ENCODE peak calls at places on chromosomes 1 and 21, in nine cellular contexts. M is ovary, S is RWPE1, V is AG04450, G is OCI-LY7, J is GM10248, W is fibroblast of mammary gland, O is hepatocyte, A is prostate gland. H is an unnamed sample.

GRCh38 chr1:208910161-208910560 is 666.0 kb upstream of the PLXNA2 start:
- DNase-seq in M (no peak), S (no peak), V (no peak), G (no peak), J (no peak), W (no peak), O (no peak), A (no peak), H (no peak)

GRCh38 chr1:41504126-41505035 is 19.9 kb upstream of the EDN2 start:
- DNase-seq in M (no peak), S (peak), V (no peak), G (no peak), J (no peak), W (peak), O (peak), A (no peak), H (no peak)

GRCh38 chr1:59699227-59699847 is 115.4 kb upstream of the HOOK1 start:
- DNase-seq in M (no peak), S (peak), V (no peak), G (peak), J (peak), W (peak), O (peak), A (no peak), H (peak)

GRCh38 chr1:190540366-190540765 is 62.7 kb upstream of the BRINP3 start:
- DNase-seq in M (no peak), S (no peak), V (no peak), G (no peak), J (no peak), W (no peak), O (no peak), A (no peak), H (no peak)

GRCh38 chr1:72845342-72845741 is 563.0 kb upstream of the NEGR1 start:
- DNase-seq in M (no peak), S (no peak), V (no peak), G (no peak), J (no peak), W (peak), O (peak), A (no peak), H (no peak)

GRCh38 chr1:80153762-80154555 is 1147.4 kb upstream of the ADGRL4 start:
- DNase-seq in M (no peak), S (no peak), V (no peak), G (no peak), J (no peak), W (peak), O (no peak), A (no peak), H (no peak)

GRCh38 chr1:225514671-225515081 is 86.8 kb upstream of the LBR start:
- DNase-seq in M (no peak), S (no peak), V (no peak), G (no peak), J (no peak), W (no peak), O (no peak), A (no peak), H (no peak)

GRCh38 chr1:39925727-39926342 is 24.1 kb upstream of the MYCL start:
- DNase-seq in M (no peak), S (no peak), V (no peak), G (no peak), J (no peak), W (peak), O (no peak), A (no peak), H (no peak)

GRCh38 chr1:190475394-190476250 is 2.0 kb downstream of the BRINP3 start:
- DNase-seq in M (no peak), S (no peak), V (no peak), G (no peak), J (no peak), W (no peak), O (peak), A (no peak), H (peak)

GRCh38 chr1:99763956-99764355 is 2.5 kb downstream of the FRRS1 start:
- DNase-seq in M (no peak), S (peak), V (no peak), G (no peak), J (no peak), W (no peak), O (no peak), A (no peak), H (no peak)

GRCh38 chr1:87979079-87979478 is 650.4 kb downstream of the LMO4 start:
- DNase-seq in M (no peak), S (no peak), V (no peak), G (no peak), J (no peak), W (no peak), O (no peak), A (no peak), H (no peak)

GRCh38 chr21:28867401-28867800 is 125.3 kb downstream of the LTN1 start:
- DNase-seq in M (no peak), S (no peak), V (no peak), G (no peak), J (no peak), W (peak), O (no peak), A (no peak), H (no peak)

GRCh38 chr1:150322310-150322709 is 977 bp downstream of the PRPF3 start:
- DNase-seq in M (no peak), S (peak), V (no peak), G (no peak), J (no peak), W (peak), O (no peak), A (no peak), H (no peak)

GRCh38 chr1:212037900-212038299 is 2.4 kb downstream of the DTL start:
- DNase-seq in M (no peak), S (no peak), V (no peak), G (peak), J (no peak), W (peak), O (no peak), A (no peak), H (no peak)

GRCh38 chr1:31297273-31298247 is 728 bp downstream of the ZCCHC17 start:
- DNase-seq in M (no peak), S (peak), V (no peak), G (peak), J (no peak), W (peak), O (peak), A (no peak), H (no peak)

GRCh38 chr1:196464545-196464944 is 143.7 kb downstream of the KCNT2 start:
- DNase-seq in M (no peak), S (no peak), V (no peak), G (no peak), J (no peak), W (peak), O (no peak), A (no peak), H (peak)

GRCh38 chr1:68011786-68012375 is 38.5 kb downstream of the DIRAS3 start:
- DNase-seq in M (no peak), S (no peak), V (no peak), G (no peak), J (no peak), W (no peak), O (no peak), A (no peak), H (no peak)

GRCh38 chr1:174800221-174800791 is 199.4 kb upstream of the CACYBP start:
- DNase-seq in M (peak), S (no peak), V (no peak), G (peak), J (no peak), W (no peak), O (peak), A (peak), H (peak)

GRCh38 chr1:61518670-61519400 is 206.1 kb downstream of the TM2D1 start:
- DNase-seq in M (no peak), S (peak), V (no peak), G (no peak), J (no peak), W (peak), O (no peak), A (no peak), H (no peak)
- TF ChIP-seq CTCF in M (no peak), S (peak), V (peak), G (no peak), J (no peak), W (peak), O (no peak), A (no peak), H (no peak)

DNA sequence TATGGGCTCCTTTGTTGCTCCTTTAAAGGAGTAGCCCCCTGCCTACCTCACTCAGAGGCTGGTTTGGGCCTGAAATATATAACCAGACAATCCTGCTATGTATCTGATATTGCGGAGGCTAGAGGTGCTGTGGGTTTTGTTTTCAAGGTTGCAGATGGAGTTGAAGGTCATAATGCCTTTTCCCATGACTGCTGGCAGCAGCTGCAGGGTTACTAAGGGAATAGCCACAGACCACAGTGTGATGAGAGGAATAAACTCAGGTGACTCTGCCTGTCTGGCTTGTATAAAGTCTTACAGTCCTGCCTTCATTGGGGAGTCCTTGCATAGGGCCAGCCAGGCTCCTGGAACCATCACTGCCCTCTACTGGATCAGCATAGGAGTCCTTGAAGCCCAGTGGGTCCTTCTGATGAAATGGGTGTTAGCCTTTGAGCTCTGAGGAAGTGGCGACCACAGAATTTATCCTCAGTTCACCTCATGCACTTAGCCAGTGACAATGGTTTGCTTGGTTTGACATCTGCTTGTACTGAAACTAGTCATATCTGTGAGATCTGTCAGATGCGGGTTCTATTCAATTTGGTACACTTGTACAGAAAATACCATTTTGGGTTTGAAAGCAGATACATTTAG is 174.4 kb upstream of the HMCN1 start:
- DNase-seq in M (no peak), S (peak), V (no peak), G (peak), J (peak), W (peak), O (peak), A (peak), H (no peak)
- TF ChIP-seq CTCF in M (no peak), S (no peak), V (peak), G (peak), J (peak), W (peak), O (peak), A (no peak), H (no peak)

DNA sequence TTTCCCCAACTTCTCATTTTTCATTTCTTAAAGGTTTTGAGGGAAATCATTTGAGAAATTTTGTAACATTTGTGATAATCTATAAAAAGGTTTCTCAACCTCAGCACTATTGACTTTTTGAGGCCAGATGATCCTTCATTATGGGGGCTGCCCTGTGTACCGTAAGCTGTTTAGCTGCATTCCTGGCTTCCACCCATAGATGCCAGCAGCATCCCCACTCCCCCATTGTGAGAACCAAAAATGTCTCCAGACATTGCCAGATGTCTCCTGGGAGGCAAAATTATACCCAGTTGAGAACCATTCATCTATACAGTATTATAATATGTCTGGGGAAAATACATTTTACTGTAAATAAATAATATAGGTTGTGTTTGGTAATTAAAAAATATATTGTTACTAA is 146.0 kb downstream of the PBX1 start:
- DNase-seq in M (no peak), S (no peak), V (no peak), G (no peak), J (no peak), W (peak), O (no peak), A (no peak), H (no peak)
- TF ChIP-seq CTCF in M (no peak), S (no peak), V (peak), G (peak), J (no peak), W (peak), O (peak), A (no peak), H (peak)

GRCh38 chr1:217435159-217435558 is 195.7 kb downstream of the GPATCH2 start:
- DNase-seq in M (no peak), S (no peak), V (no peak), G (no peak), J (no peak), W (no peak), O (no peak), A (no peak), H (no peak)

GRCh38 chr1:217433664-217434063 is 197.2 kb downstream of the GPATCH2 start:
- DNase-seq in M (no peak), S (no peak), V (no peak), G (no peak), J (no peak), W (no peak), O (no peak), A (no peak), H (no peak)

GRCh38 chr1:217425528-217425927 is 205.4 kb downstream of the GPATCH2 start:
- DNase-seq in M (no peak), S (no peak), V (no peak), G (no peak), J (no peak), W (peak), O (no peak), A (no peak), H (no peak)

GRCh38 chr1:217432339-217432738 is 198.6 kb downstream of the GPATCH2 start:
- DNase-seq in M (no peak), S (no peak), V (no peak), G (no peak), J (no peak), W (no peak), O (no peak), A (no peak), H (no peak)

DNA sequence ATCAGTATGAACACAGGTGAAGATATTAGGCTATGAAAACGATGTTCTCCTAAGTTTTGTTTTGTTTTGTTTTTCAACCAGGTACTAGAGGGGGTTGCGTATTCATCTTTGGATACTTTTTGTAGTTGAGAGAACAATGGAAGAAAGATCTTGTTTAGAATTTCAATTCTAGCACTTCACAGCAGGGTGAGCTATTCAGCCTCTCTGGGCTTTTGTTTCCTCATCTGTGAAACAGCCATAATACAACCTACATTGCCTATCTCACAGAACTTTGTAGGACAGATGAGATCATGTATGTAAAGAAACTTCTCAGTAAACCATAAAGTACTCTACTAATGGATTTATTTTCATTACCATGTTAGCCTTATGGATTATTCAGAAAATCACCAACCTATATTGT is 199.5 kb downstream of the GPATCH2 start:
- DNase-seq in M (no peak), S (no peak), V (no peak), G (peak), J (no peak), W (no peak), O (no peak), A (no peak), H (no peak)
- TF ChIP-seq CTCF in M (no peak), S (no peak), V (peak), G (peak), J (no peak), W (peak), O (no peak), A (no peak), H (no peak)

GRCh38 chr1:234770031-234770795 is 160.2 kb upstream of the IRF2BP2 start:
- DNase-seq in M (no peak), S (no peak), V (no peak), G (no peak), J (no peak), W (no peak), O (peak), A (no peak), H (no peak)
- TF ChIP-seq CTCF in M (no peak), S (no peak), V (no peak), G (no peak), J (no peak), W (no peak), O (no peak), A (no peak), H (no peak)

GRCh38 chr1:117810553-117810952 is 118.9 kb downstream of the GDAP2 start:
- DNase-seq in M (no peak), S (no peak), V (no peak), G (no peak), J (no peak), W (peak), O (no peak), A (no peak), H (no peak)
- TF ChIP-seq CTCF in M (no peak), S (no peak), V (no peak), G (no peak), J (no peak), W (peak), O (no peak), A (no peak), H (no peak)

GRCh38 chr1:170663441-170664282 is at the start of gene PRRX1:
- DNase-seq in M (peak), S (no peak), V (no peak), G (no peak), J (no peak), W (peak), O (no peak), A (no peak), H (no peak)

GRCh38 chr1:170666661-170667060 is 2.7 kb downstream of the PRRX1 start:
- DNase-seq in M (no peak), S (no peak), V (no peak), G (no peak), J (no peak), W (no peak), O (no peak), A (no peak), H (peak)

GRCh38 chr1:170664283-170664827 is 424 bp downstream of the PRRX1 start:
- DNase-seq in M (peak), S (peak), V (no peak), G (no peak), J (no peak), W (no peak), O (no peak), A (no peak), H (peak)

GRCh38 chr1:170665625-170666024 is 1.7 kb downstream of the PRRX1 start:
- DNase-seq in M (no peak), S (no peak), V (no peak), G (no peak), J (no peak), W (peak), O (no peak), A (no peak), H (no peak)

DNA sequence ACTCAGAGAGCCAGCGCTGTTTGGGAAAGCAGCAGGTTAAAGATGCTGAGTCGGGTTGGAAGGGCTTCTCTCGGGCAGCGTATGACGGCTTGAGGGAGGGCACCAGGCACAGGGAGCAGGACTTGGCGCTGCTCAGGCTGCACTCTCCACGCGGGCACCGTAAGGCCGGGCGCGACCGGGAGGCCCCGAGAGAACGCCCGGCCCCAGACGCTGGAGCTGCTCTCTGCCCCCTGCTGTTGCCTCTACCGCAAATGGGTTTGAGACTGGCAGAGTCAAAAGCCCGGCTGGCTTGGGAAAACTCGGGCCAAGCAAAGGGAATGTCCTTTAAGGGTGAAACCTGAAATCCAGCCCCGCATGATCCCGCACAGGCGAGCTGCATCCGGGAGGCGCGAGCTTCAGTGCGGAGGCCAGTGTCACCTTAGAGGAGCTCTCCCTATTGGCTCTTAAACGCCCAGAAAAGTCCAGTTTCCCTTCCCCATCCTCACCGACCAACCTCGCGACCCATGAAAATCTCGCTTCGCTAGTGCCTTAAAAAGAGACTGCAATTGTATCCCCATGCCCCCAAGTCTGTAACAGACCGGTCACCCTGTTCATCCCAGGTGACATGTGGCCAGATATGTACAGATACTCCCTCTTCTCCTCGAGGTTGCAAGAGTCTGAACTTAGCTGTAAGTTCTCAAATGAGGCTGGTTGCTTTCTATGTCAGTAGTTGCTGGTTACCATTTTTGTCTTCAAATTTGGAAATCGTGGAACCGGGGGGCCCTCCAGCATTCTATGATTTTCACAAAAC is 1.1 kb downstream of the PRRX1 start:
- DNase-seq in M (peak), S (no peak), V (no peak), G (no peak), J (no peak), W (peak), O (peak), A (no peak), H (peak)
- TF ChIP-seq CTCF in M (peak), S (no peak), V (peak), G (no peak), J (no peak), W (peak), O (peak), A (no peak), H (no peak)

GRCh38 chr21:39363607-39364555 is 15.0 kb upstream of the HMGN1 start:
- DNase-seq in M (no peak), S (no peak), V (no peak), G (no peak), J (no peak), W (no peak), O (no peak), A (no peak), H (no peak)
- TF ChIP-seq CTCF in M (no peak), S (no peak), V (no peak), G (no peak), J (no peak), W (no peak), O (no peak), A (no peak), H (no peak)

DNA sequence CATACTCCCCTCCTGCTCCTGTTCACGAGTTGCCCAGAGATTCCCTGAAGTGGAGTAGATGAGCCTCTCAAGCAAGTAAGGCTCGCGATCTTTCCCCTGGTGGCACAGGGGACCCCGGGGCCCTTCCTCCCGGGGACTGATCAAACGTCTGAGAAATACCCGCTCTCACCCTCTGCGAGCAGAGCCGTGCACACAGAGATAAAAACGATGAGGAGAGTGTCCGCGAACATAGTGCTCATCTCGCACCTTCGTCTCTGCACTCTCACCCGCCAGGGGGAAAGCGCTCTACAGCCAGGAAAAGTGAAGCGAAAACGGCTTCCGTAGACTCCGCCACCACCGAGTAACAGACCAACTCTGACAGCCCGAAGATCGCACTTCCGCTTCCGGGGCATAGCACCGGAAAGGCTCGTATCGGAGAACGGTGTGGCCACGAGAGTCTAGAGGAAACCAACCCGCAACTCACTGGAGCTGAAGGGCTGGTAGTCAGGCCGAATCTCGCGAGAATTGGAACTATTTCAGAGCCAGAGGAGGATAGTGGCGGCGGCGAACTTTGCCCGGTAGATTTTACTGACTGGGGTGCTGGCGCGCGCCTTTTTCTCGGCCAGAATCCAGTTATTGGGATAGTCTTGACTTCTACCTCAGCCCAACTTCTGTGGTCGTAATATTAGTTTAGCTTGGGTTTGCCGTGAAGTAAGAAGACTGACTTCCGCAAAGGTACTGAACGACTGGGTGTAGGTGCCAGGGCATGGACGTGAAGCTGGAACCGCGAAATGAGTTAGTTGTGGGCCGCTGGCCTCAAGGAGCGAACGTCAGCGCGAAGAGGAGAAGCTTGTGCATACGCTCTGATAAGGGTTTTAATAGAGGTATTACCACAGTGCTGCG is at the start of gene TMCO1:
- DNase-seq in M (peak), S (peak), V (peak), G (peak), J (peak), W (peak), O (peak), A (peak), H (peak)
- TF ChIP-seq CTCF in M (no peak), S (no peak), V (peak), G (peak), J (no peak), W (peak), O (peak), A (no peak), H (no peak)

H was measured in nephron progenitor cell.